ENCODE peak calls at places on chromosomes 11 and 22, in six cellular contexts. One of them, this sample, is unnamed.
A peak's percentile ranks its signal among the peaks of the same experiment; 100 is the strongest.

GRCh38 chr11:65180877-65181568 is 705 bp upstream of the CAPN1 start:
- DNase-seq in testis: peak; percentile 44
- DNase-seq in esophagus squamous epithelium: no peak
- DNase-seq in uterus: peak; percentile 63
- DNase-seq in gastrocnemius medialis: peak; percentile 27
- DNase-seq in stomach: peak; percentile 63
- DNase-seq in this sample: peak; percentile 90

GRCh38 chr11:111440416-111441205 is 61.5 kb upstream of the POU2AF1 start:
- DNase-seq in gastrocnemius medialis: no peak
- DNase-seq in stomach: no peak
- DNase-seq in uterus: no peak
- DNase-seq in esophagus squamous epithelium: no peak
- DNase-seq in testis: no peak
- DNase-seq in this sample: no peak

GRCh38 chr11:3192511-3193372 is 25.9 kb downstream of the MRGPRG start:
- DNase-seq in stomach: peak; percentile 14
- DNase-seq in gastrocnemius medialis: no peak
- DNase-seq in uterus: no peak
- DNase-seq in testis: no peak
- DNase-seq in esophagus squamous epithelium: no peak
- DNase-seq in this sample: no peak

GRCh38 chr11:55942785-55943392 is 6.7 kb upstream of the OR5I1 start:
- DNase-seq in stomach: no peak
- DNase-seq in esophagus squamous epithelium: no peak
- DNase-seq in gastrocnemius medialis: no peak
- DNase-seq in uterus: no peak
- DNase-seq in testis: no peak
- DNase-seq in this sample: no peak

GRCh38 chr11:60469723-60470122 is 14.1 kb downstream of the MS4A1 start:
- DNase-seq in uterus: no peak
- DNase-seq in esophagus squamous epithelium: no peak
- DNase-seq in stomach: no peak
- DNase-seq in testis: no peak
- DNase-seq in gastrocnemius medialis: no peak
- DNase-seq in this sample: no peak

GRCh38 chr22:47987885-47988515 is 1225.5 kb downstream of the TBC1D22A start:
- DNase-seq in gastrocnemius medialis: no peak
- DNase-seq in testis: no peak
- DNase-seq in uterus: no peak
- DNase-seq in stomach: no peak
- DNase-seq in esophagus squamous epithelium: no peak
- DNase-seq in this sample: no peak

GRCh38 chr11:108009497-108010360 is 1.0 kb downstream of the CUL5 start:
- DNase-seq in esophagus squamous epithelium: no peak
- DNase-seq in gastrocnemius medialis: no peak
- DNase-seq in testis: no peak
- DNase-seq in uterus: no peak
- DNase-seq in stomach: peak; percentile 27
- DNase-seq in this sample: no peak

GRCh38 chr11:64531906-64532312 is 59.1 kb upstream of the SLC22A12 start:
- DNase-seq in uterus: no peak
- DNase-seq in gastrocnemius medialis: no peak
- DNase-seq in stomach: no peak
- DNase-seq in esophagus squamous epithelium: no peak
- DNase-seq in testis: no peak
- DNase-seq in this sample: no peak

GRCh38 chr22:32144875-32145274 is 14.2 kb downstream of the C22orf42 start:
- DNase-seq in stomach: no peak
- DNase-seq in gastrocnemius medialis: no peak
- DNase-seq in testis: peak; percentile 5
- DNase-seq in esophagus squamous epithelium: no peak
- DNase-seq in uterus: no peak
- DNase-seq in this sample: no peak

GRCh38 chr11:131809203-131809948 is 439.0 kb downstream of the NTM start:
- DNase-seq in gastrocnemius medialis: no peak
- DNase-seq in uterus: no peak
- DNase-seq in esophagus squamous epithelium: no peak
- DNase-seq in testis: no peak
- DNase-seq in stomach: no peak
- DNase-seq in this sample: no peak

GRCh38 chr22:47071078-47071811 is 308.8 kb downstream of the TBC1D22A start:
- DNase-seq in stomach: no peak
- DNase-seq in gastrocnemius medialis: no peak
- DNase-seq in esophagus squamous epithelium: no peak
- DNase-seq in testis: no peak
- DNase-seq in uterus: no peak
- DNase-seq in this sample: no peak

GRCh38 chr11:95459268-95460040 is 228.5 kb upstream of the SESN3 start:
- DNase-seq in testis: peak; percentile 28
- DNase-seq in gastrocnemius medialis: no peak
- DNase-seq in stomach: no peak
- DNase-seq in esophagus squamous epithelium: no peak
- DNase-seq in uterus: no peak
- DNase-seq in this sample: no peak

GRCh38 chr11:44010789-44011251 is 37.0 kb upstream of the ACCSL start:
- DNase-seq in uterus: no peak
- DNase-seq in testis: peak; percentile 14
- DNase-seq in esophagus squamous epithelium: no peak
- DNase-seq in gastrocnemius medialis: no peak
- DNase-seq in stomach: no peak
- DNase-seq in this sample: no peak

GRCh38 chr11:105432241-105432995 is 177.5 kb upstream of the GRIA4 start:
- DNase-seq in stomach: no peak
- DNase-seq in esophagus squamous epithelium: no peak
- DNase-seq in uterus: no peak
- DNase-seq in testis: no peak
- DNase-seq in gastrocnemius medialis: no peak
- DNase-seq in this sample: no peak

GRCh38 chr11:35321532-35322320 is 97.6 kb downstream of the SLC1A2 start:
- DNase-seq in testis: no peak
- DNase-seq in uterus: no peak
- DNase-seq in esophagus squamous epithelium: no peak
- DNase-seq in gastrocnemius medialis: no peak
- DNase-seq in stomach: no peak
- DNase-seq in this sample: no peak

GRCh38 chr22:20622650-20623339 is 115.4 kb downstream of the MED15 start:
- DNase-seq in esophagus squamous epithelium: no peak
- DNase-seq in stomach: no peak
- DNase-seq in uterus: no peak
- DNase-seq in testis: no peak
- DNase-seq in gastrocnemius medialis: no peak
- DNase-seq in this sample: no peak

GRCh38 chr22:20627432-20627831 is 120.0 kb downstream of the MED15 start:
- DNase-seq in uterus: no peak
- DNase-seq in gastrocnemius medialis: no peak
- DNase-seq in testis: no peak
- DNase-seq in stomach: no peak
- DNase-seq in esophagus squamous epithelium: no peak
- DNase-seq in this sample: no peak

GRCh38 chr22:20626811-20627210 is 119.4 kb downstream of the MED15 start:
- DNase-seq in stomach: no peak
- DNase-seq in esophagus squamous epithelium: no peak
- DNase-seq in uterus: no peak
- DNase-seq in testis: no peak
- DNase-seq in gastrocnemius medialis: no peak
- DNase-seq in this sample: no peak

GRCh38 chr22:20624161-20624616 is 116.8 kb downstream of the MED15 start:
- DNase-seq in esophagus squamous epithelium: no peak
- DNase-seq in gastrocnemius medialis: no peak
- DNase-seq in stomach: no peak
- DNase-seq in uterus: no peak
- DNase-seq in testis: no peak
- DNase-seq in this sample: no peak

GRCh38 chr22:20625270-20625669 is 117.9 kb downstream of the MED15 start:
- DNase-seq in testis: no peak
- DNase-seq in gastrocnemius medialis: no peak
- DNase-seq in stomach: no peak
- DNase-seq in uterus: no peak
- DNase-seq in esophagus squamous epithelium: no peak
- DNase-seq in this sample: no peak
- TF ChIP-seq POLR2A in testis: no peak
- TF ChIP-seq POLR2A in gastrocnemius medialis: no peak
- TF ChIP-seq POLR2A in stomach: no peak
- TF ChIP-seq POLR2A in uterus: no peak
- TF ChIP-seq POLR2A in esophagus squamous epithelium: no peak
- TF ChIP-seq POLR2A in this sample: no peak

GRCh38 chr22:37023743-37024338 is 4.3 kb downstream of the MPST start:
- DNase-seq in gastrocnemius medialis: no peak
- DNase-seq in esophagus squamous epithelium: no peak
- DNase-seq in testis: no peak
- DNase-seq in stomach: no peak
- DNase-seq in uterus: no peak
- DNase-seq in this sample: no peak
- TF ChIP-seq POLR2A in gastrocnemius medialis: no peak
- TF ChIP-seq POLR2A in esophagus squamous epithelium: no peak
- TF ChIP-seq POLR2A in testis: no peak
- TF ChIP-seq POLR2A in stomach: no peak
- TF ChIP-seq POLR2A in uterus: no peak
- TF ChIP-seq POLR2A in this sample: no peak

GRCh38 chr22:44182591-44183588 is 2.2 kb downstream of the PARVG start:
- DNase-seq in gastrocnemius medialis: peak; percentile 28
- DNase-seq in uterus: no peak
- DNase-seq in testis: peak; percentile 40
- DNase-seq in esophagus squamous epithelium: no peak
- DNase-seq in stomach: peak; percentile 57
- DNase-seq in this sample: no peak
- TF ChIP-seq POLR2A in gastrocnemius medialis: no peak
- TF ChIP-seq POLR2A in uterus: no peak
- TF ChIP-seq POLR2A in testis: no peak
- TF ChIP-seq POLR2A in esophagus squamous epithelium: peak; percentile 58
- TF ChIP-seq POLR2A in stomach: no peak
- TF ChIP-seq POLR2A in this sample: no peak

DNA sequence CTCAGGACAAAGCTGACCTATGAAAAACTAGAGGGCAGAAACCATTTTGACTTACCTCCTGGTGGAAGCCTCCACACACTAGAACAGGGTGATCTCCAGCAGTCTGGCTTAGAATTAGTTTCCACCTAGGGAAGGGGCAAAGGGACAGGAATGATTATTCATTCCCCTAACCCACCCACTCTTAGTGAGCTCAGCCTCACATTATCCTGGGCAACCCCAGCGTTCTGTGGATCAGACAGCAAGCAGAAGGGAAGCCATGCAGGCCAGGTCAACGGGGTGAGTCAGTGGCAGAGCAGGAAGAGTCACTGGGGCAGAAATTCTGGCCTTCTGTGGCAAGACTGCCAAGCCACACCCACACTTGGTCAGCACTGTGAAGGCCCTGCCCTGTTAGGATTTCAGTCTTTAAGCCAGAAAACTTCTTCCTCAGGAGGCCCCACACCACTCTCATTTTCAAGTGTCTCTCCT is 10.5 kb downstream of the NUMA1 start:
- DNase-seq in esophagus squamous epithelium: no peak
- DNase-seq in gastrocnemius medialis: peak; percentile 77
- DNase-seq in uterus: peak; percentile 80
- DNase-seq in stomach: peak; percentile 78
- DNase-seq in testis: peak; percentile 70
- DNase-seq in this sample: no peak
- TF ChIP-seq POLR2A in esophagus squamous epithelium: no peak
- TF ChIP-seq POLR2A in gastrocnemius medialis: no peak
- TF ChIP-seq POLR2A in uterus: peak; percentile 18
- TF ChIP-seq POLR2A in stomach: no peak
- TF ChIP-seq POLR2A in testis: no peak
- TF ChIP-seq POLR2A in this sample: no peak

GRCh38 chr22:21015051-21016006 is at the start of gene P2RX6:
- DNase-seq in testis: no peak
- DNase-seq in esophagus squamous epithelium: no peak
- DNase-seq in gastrocnemius medialis: peak; percentile 47
- DNase-seq in stomach: no peak
- DNase-seq in uterus: no peak
- DNase-seq in this sample: no peak

GRCh38 chr22:21013742-21014201 is 1.2 kb upstream of the P2RX6 start:
- DNase-seq in testis: no peak
- DNase-seq in gastrocnemius medialis: no peak
- DNase-seq in stomach: no peak
- DNase-seq in uterus: no peak
- DNase-seq in esophagus squamous epithelium: no peak
- DNase-seq in this sample: no peak

GRCh38 chr22:21012446-21013407 is 2.2 kb upstream of the P2RX6 start:
- DNase-seq in gastrocnemius medialis: no peak
- DNase-seq in uterus: no peak
- DNase-seq in testis: no peak
- DNase-seq in stomach: no peak
- DNase-seq in esophagus squamous epithelium: no peak
- DNase-seq in this sample: no peak

GRCh38 chr22:21016644-21017420 is 1.9 kb downstream of the P2RX6 start:
- DNase-seq in uterus: no peak
- DNase-seq in gastrocnemius medialis: no peak
- DNase-seq in esophagus squamous epithelium: no peak
- DNase-seq in testis: no peak
- DNase-seq in stomach: no peak
- DNase-seq in this sample: no peak

GRCh38 chr22:21014202-21015050 is 539 bp upstream of the P2RX6 start:
- DNase-seq in gastrocnemius medialis: peak; percentile 67
- DNase-seq in esophagus squamous epithelium: peak; percentile 47
- DNase-seq in stomach: peak; percentile 83
- DNase-seq in testis: peak; percentile 95
- DNase-seq in uterus: peak; percentile 89
- DNase-seq in this sample: peak; percentile 94
- TF ChIP-seq POLR2A in gastrocnemius medialis: no peak
- TF ChIP-seq POLR2A in esophagus squamous epithelium: no peak
- TF ChIP-seq POLR2A in stomach: no peak
- TF ChIP-seq POLR2A in testis: no peak
- TF ChIP-seq POLR2A in uterus: no peak
- TF ChIP-seq POLR2A in this sample: no peak

This sample was measured in H1.